ENCODE peak calls at places on chromosomes 12 and 14, in ten cellular contexts. One of them, this sample, is unnamed.

GRCh38 chr14:26773906-26774593 is 176.2 kb upstream of the NOVA1 start:
- DNase-seq in left colon: no peak
- DNase-seq in stimulated activated effector memory CD8-positive, alpha-beta T cell treated with anti-CD3 and anti-CD28 coated beads, Interleukin-12 subunit alpha, Interleukin-12 subunit beta, amount 100 ng/mL, for 72 hours: no peak
- DNase-seq in NCI-H510A: no peak
- DNase-seq in cardiac fibroblast: peak
- DNase-seq in EH: no peak
- DNase-seq in transverse colon: no peak
- DNase-seq in PC-9: no peak
- DNase-seq in EL: no peak
- DNase-seq in NCI-H2171: no peak
- DNase-seq in this sample: no peak

GRCh38 chr12:55037349-55037748 is 17.6 kb downstream of the NEUROD4 start:
- DNase-seq in transverse colon: no peak
- DNase-seq in PC-9: no peak
- DNase-seq in EH: no peak
- DNase-seq in NCI-H510A: no peak
- DNase-seq in cardiac fibroblast: no peak
- DNase-seq in NCI-H2171: no peak
- DNase-seq in stimulated activated effector memory CD8-positive, alpha-beta T cell treated with anti-CD3 and anti-CD28 coated beads, Interleukin-12 subunit alpha, Interleukin-12 subunit beta, amount 100 ng/mL, for 72 hours: no peak
- DNase-seq in left colon: no peak
- DNase-seq in EL: no peak
- DNase-seq in this sample: no peak

GRCh38 chr12:11749943-11750690 is 100.6 kb downstream of the ETV6 start:
- DNase-seq in cardiac fibroblast: no peak
- DNase-seq in EL: no peak
- DNase-seq in left colon: no peak
- DNase-seq in transverse colon: no peak
- DNase-seq in stimulated activated effector memory CD8-positive, alpha-beta T cell treated with anti-CD3 and anti-CD28 coated beads, Interleukin-12 subunit alpha, Interleukin-12 subunit beta, amount 100 ng/mL, for 72 hours: no peak
- DNase-seq in EH: no peak
- DNase-seq in PC-9: no peak
- DNase-seq in NCI-H510A: no peak
- DNase-seq in NCI-H2171: no peak
- DNase-seq in this sample: peak

GRCh38 chr12:66960704-66961690 is 282.1 kb upstream of the GRIP1 start:
- DNase-seq in cardiac fibroblast: no peak
- DNase-seq in EH: no peak
- DNase-seq in left colon: no peak
- DNase-seq in NCI-H510A: no peak
- DNase-seq in transverse colon: no peak
- DNase-seq in NCI-H2171: no peak
- DNase-seq in PC-9: peak
- DNase-seq in stimulated activated effector memory CD8-positive, alpha-beta T cell treated with anti-CD3 and anti-CD28 coated beads, Interleukin-12 subunit alpha, Interleukin-12 subunit beta, amount 100 ng/mL, for 72 hours: no peak
- DNase-seq in EL: no peak
- DNase-seq in this sample: no peak

GRCh38 chr12:3559601-3560294 is 68.7 kb downstream of the PRMT8 start:
- DNase-seq in NCI-H510A: peak
- DNase-seq in EH: no peak
- DNase-seq in EL: no peak
- DNase-seq in transverse colon: no peak
- DNase-seq in stimulated activated effector memory CD8-positive, alpha-beta T cell treated with anti-CD3 and anti-CD28 coated beads, Interleukin-12 subunit alpha, Interleukin-12 subunit beta, amount 100 ng/mL, for 72 hours: no peak
- DNase-seq in NCI-H2171: no peak
- DNase-seq in PC-9: no peak
- DNase-seq in left colon: no peak
- DNase-seq in cardiac fibroblast: no peak
- DNase-seq in this sample: no peak

GRCh38 chr14:101579372-101580080 is 18.2 kb downstream of the DIO3 start:
- DNase-seq in stimulated activated effector memory CD8-positive, alpha-beta T cell treated with anti-CD3 and anti-CD28 coated beads, Interleukin-12 subunit alpha, Interleukin-12 subunit beta, amount 100 ng/mL, for 72 hours: no peak
- DNase-seq in EH: no peak
- DNase-seq in transverse colon: no peak
- DNase-seq in NCI-H510A: no peak
- DNase-seq in cardiac fibroblast: no peak
- DNase-seq in PC-9: no peak
- DNase-seq in EL: no peak
- DNase-seq in left colon: no peak
- DNase-seq in NCI-H2171: no peak
- DNase-seq in this sample: no peak

GRCh38 chr14:104973215-104974145 is 4.7 kb downstream of the AHNAK2 start:
- DNase-seq in PC-9: peak
- DNase-seq in EL: peak
- DNase-seq in cardiac fibroblast: peak
- DNase-seq in NCI-H2171: no peak
- DNase-seq in NCI-H510A: no peak
- DNase-seq in stimulated activated effector memory CD8-positive, alpha-beta T cell treated with anti-CD3 and anti-CD28 coated beads, Interleukin-12 subunit alpha, Interleukin-12 subunit beta, amount 100 ng/mL, for 72 hours: no peak
- DNase-seq in left colon: peak
- DNase-seq in transverse colon: peak
- DNase-seq in EH: peak
- DNase-seq in this sample: no peak

GRCh38 chr12:42716521-42716920 is 127.0 kb upstream of the PRICKLE1 start:
- DNase-seq in NCI-H2171: no peak
- DNase-seq in PC-9: no peak
- DNase-seq in NCI-H510A: no peak
- DNase-seq in left colon: no peak
- DNase-seq in EH: peak
- DNase-seq in stimulated activated effector memory CD8-positive, alpha-beta T cell treated with anti-CD3 and anti-CD28 coated beads, Interleukin-12 subunit alpha, Interleukin-12 subunit beta, amount 100 ng/mL, for 72 hours: no peak
- DNase-seq in cardiac fibroblast: peak
- DNase-seq in EL: peak
- DNase-seq in transverse colon: no peak
- DNase-seq in this sample: no peak

GRCh38 chr12:79420146-79420618 is 270.6 kb downstream of the PAWR start:
- DNase-seq in NCI-H510A: peak
- DNase-seq in EH: peak
- DNase-seq in stimulated activated effector memory CD8-positive, alpha-beta T cell treated with anti-CD3 and anti-CD28 coated beads, Interleukin-12 subunit alpha, Interleukin-12 subunit beta, amount 100 ng/mL, for 72 hours: no peak
- DNase-seq in PC-9: peak
- DNase-seq in transverse colon: no peak
- DNase-seq in NCI-H2171: no peak
- DNase-seq in EL: peak
- DNase-seq in cardiac fibroblast: peak
- DNase-seq in left colon: no peak
- DNase-seq in this sample: peak

GRCh38 chr14:91980157-91980556 is 32.7 kb upstream of the FBLN5 start:
- DNase-seq in stimulated activated effector memory CD8-positive, alpha-beta T cell treated with anti-CD3 and anti-CD28 coated beads, Interleukin-12 subunit alpha, Interleukin-12 subunit beta, amount 100 ng/mL, for 72 hours: no peak
- DNase-seq in cardiac fibroblast: peak
- DNase-seq in EH: peak
- DNase-seq in NCI-H510A: no peak
- DNase-seq in transverse colon: no peak
- DNase-seq in left colon: no peak
- DNase-seq in EL: peak
- DNase-seq in PC-9: no peak
- DNase-seq in NCI-H2171: no peak
- DNase-seq in this sample: no peak

GRCh38 chr12:93174048-93174447 is 203.7 kb upstream of the NUDT4 start:
- DNase-seq in NCI-H510A: no peak
- DNase-seq in cardiac fibroblast: peak
- DNase-seq in transverse colon: no peak
- DNase-seq in PC-9: no peak
- DNase-seq in EH: peak
- DNase-seq in NCI-H2171: no peak
- DNase-seq in EL: peak
- DNase-seq in stimulated activated effector memory CD8-positive, alpha-beta T cell treated with anti-CD3 and anti-CD28 coated beads, Interleukin-12 subunit alpha, Interleukin-12 subunit beta, amount 100 ng/mL, for 72 hours: no peak
- DNase-seq in left colon: no peak
- DNase-seq in this sample: no peak

GRCh38 chr12:88468546-88468945 is 111.7 kb downstream of the KITLG start:
- DNase-seq in EH: peak
- DNase-seq in stimulated activated effector memory CD8-positive, alpha-beta T cell treated with anti-CD3 and anti-CD28 coated beads, Interleukin-12 subunit alpha, Interleukin-12 subunit beta, amount 100 ng/mL, for 72 hours: no peak
- DNase-seq in cardiac fibroblast: peak
- DNase-seq in NCI-H2171: no peak
- DNase-seq in NCI-H510A: no peak
- DNase-seq in transverse colon: no peak
- DNase-seq in left colon: no peak
- DNase-seq in PC-9: no peak
- DNase-seq in EL: no peak
- DNase-seq in this sample: no peak

GRCh38 chr12:98653866-98654493 is 8.9 kb downstream of the APAF1 start:
- DNase-seq in cardiac fibroblast: peak
- DNase-seq in PC-9: no peak
- DNase-seq in NCI-H510A: no peak
- DNase-seq in EH: peak
- DNase-seq in left colon: no peak
- DNase-seq in stimulated activated effector memory CD8-positive, alpha-beta T cell treated with anti-CD3 and anti-CD28 coated beads, Interleukin-12 subunit alpha, Interleukin-12 subunit beta, amount 100 ng/mL, for 72 hours: no peak
- DNase-seq in transverse colon: no peak
- DNase-seq in NCI-H2171: peak
- DNase-seq in EL: peak
- DNase-seq in this sample: peak

GRCh38 chr12:54680374-54680773 is 32.2 kb upstream of the DCD start:
- DNase-seq in EL: peak
- DNase-seq in transverse colon: peak
- DNase-seq in EH: peak
- DNase-seq in left colon: no peak
- DNase-seq in PC-9: peak
- DNase-seq in NCI-H2171: no peak
- DNase-seq in NCI-H510A: no peak
- DNase-seq in cardiac fibroblast: no peak
- DNase-seq in stimulated activated effector memory CD8-positive, alpha-beta T cell treated with anti-CD3 and anti-CD28 coated beads, Interleukin-12 subunit alpha, Interleukin-12 subunit beta, amount 100 ng/mL, for 72 hours: no peak
- DNase-seq in this sample: peak

GRCh38 chr14:84375235-84375634 is 1154.7 kb upstream of the FLRT2 start:
- DNase-seq in stimulated activated effector memory CD8-positive, alpha-beta T cell treated with anti-CD3 and anti-CD28 coated beads, Interleukin-12 subunit alpha, Interleukin-12 subunit beta, amount 100 ng/mL, for 72 hours: no peak
- DNase-seq in cardiac fibroblast: peak
- DNase-seq in EL: peak
- DNase-seq in NCI-H510A: no peak
- DNase-seq in EH: no peak
- DNase-seq in left colon: no peak
- DNase-seq in NCI-H2171: no peak
- DNase-seq in transverse colon: no peak
- DNase-seq in PC-9: no peak
- DNase-seq in this sample: no peak

GRCh38 chr12:96368233-96368632 is 32.0 kb downstream of the CDK17 start:
- DNase-seq in cardiac fibroblast: peak
- DNase-seq in left colon: no peak
- DNase-seq in EL: no peak
- DNase-seq in EH: peak
- DNase-seq in NCI-H2171: no peak
- DNase-seq in transverse colon: no peak
- DNase-seq in PC-9: no peak
- DNase-seq in stimulated activated effector memory CD8-positive, alpha-beta T cell treated with anti-CD3 and anti-CD28 coated beads, Interleukin-12 subunit alpha, Interleukin-12 subunit beta, amount 100 ng/mL, for 72 hours: no peak
- DNase-seq in NCI-H510A: peak
- DNase-seq in this sample: no peak

GRCh38 chr12:110776410-110776809 is 33.7 kb upstream of the PPP1CC start:
- DNase-seq in PC-9: no peak
- DNase-seq in NCI-H2171: no peak
- DNase-seq in transverse colon: peak
- DNase-seq in stimulated activated effector memory CD8-positive, alpha-beta T cell treated with anti-CD3 and anti-CD28 coated beads, Interleukin-12 subunit alpha, Interleukin-12 subunit beta, amount 100 ng/mL, for 72 hours: peak
- DNase-seq in EH: no peak
- DNase-seq in left colon: no peak
- DNase-seq in cardiac fibroblast: no peak
- DNase-seq in NCI-H510A: no peak
- DNase-seq in EL: no peak
- DNase-seq in this sample: peak

GRCh38 chr14:45658226-45658916 is 405.4 kb upstream of the MIS18BP1 start:
- DNase-seq in left colon: no peak
- DNase-seq in NCI-H510A: no peak
- DNase-seq in EH: no peak
- DNase-seq in transverse colon: no peak
- DNase-seq in stimulated activated effector memory CD8-positive, alpha-beta T cell treated with anti-CD3 and anti-CD28 coated beads, Interleukin-12 subunit alpha, Interleukin-12 subunit beta, amount 100 ng/mL, for 72 hours: no peak
- DNase-seq in NCI-H2171: no peak
- DNase-seq in EL: no peak
- DNase-seq in cardiac fibroblast: no peak
- DNase-seq in PC-9: no peak
- DNase-seq in this sample: no peak

GRCh38 chr12:18345021-18345735 is 83.9 kb downstream of the PIK3C2G start:
- DNase-seq in EL: peak
- DNase-seq in EH: peak
- DNase-seq in left colon: no peak
- DNase-seq in cardiac fibroblast: peak
- DNase-seq in transverse colon: no peak
- DNase-seq in NCI-H510A: no peak
- DNase-seq in NCI-H2171: no peak
- DNase-seq in stimulated activated effector memory CD8-positive, alpha-beta T cell treated with anti-CD3 and anti-CD28 coated beads, Interleukin-12 subunit alpha, Interleukin-12 subunit beta, amount 100 ng/mL, for 72 hours: no peak
- DNase-seq in PC-9: no peak
- DNase-seq in this sample: peak

GRCh38 chr14:102525213-102526143 is 15.9 kb upstream of the ANKRD9 start:
- DNase-seq in left colon: no peak
- DNase-seq in NCI-H510A: no peak
- DNase-seq in PC-9: peak
- DNase-seq in stimulated activated effector memory CD8-positive, alpha-beta T cell treated with anti-CD3 and anti-CD28 coated beads, Interleukin-12 subunit alpha, Interleukin-12 subunit beta, amount 100 ng/mL, for 72 hours: no peak
- DNase-seq in cardiac fibroblast: peak
- DNase-seq in NCI-H2171: peak
- DNase-seq in transverse colon: peak
- DNase-seq in EH: peak
- DNase-seq in EL: peak
- DNase-seq in this sample: peak

GRCh38 chr12:18990866-18991265 is 138.7 kb upstream of the PLEKHA5 start:
- DNase-seq in NCI-H510A: no peak
- DNase-seq in PC-9: no peak
- DNase-seq in cardiac fibroblast: no peak
- DNase-seq in stimulated activated effector memory CD8-positive, alpha-beta T cell treated with anti-CD3 and anti-CD28 coated beads, Interleukin-12 subunit alpha, Interleukin-12 subunit beta, amount 100 ng/mL, for 72 hours: no peak
- DNase-seq in left colon: no peak
- DNase-seq in transverse colon: no peak
- DNase-seq in EL: no peak
- DNase-seq in EH: no peak
- DNase-seq in NCI-H2171: no peak
- DNase-seq in this sample: no peak

GRCh38 chr12:57554897-57555296 is 5.1 kb downstream of the KIF5A start:
- DNase-seq in EH: no peak
- DNase-seq in cardiac fibroblast: no peak
- DNase-seq in PC-9: no peak
- DNase-seq in NCI-H2171: no peak
- DNase-seq in transverse colon: no peak
- DNase-seq in EL: no peak
- DNase-seq in NCI-H510A: no peak
- DNase-seq in stimulated activated effector memory CD8-positive, alpha-beta T cell treated with anti-CD3 and anti-CD28 coated beads, Interleukin-12 subunit alpha, Interleukin-12 subunit beta, amount 100 ng/mL, for 72 hours: no peak
- DNase-seq in left colon: no peak
- DNase-seq in this sample: no peak

GRCh38 chr12:570237-570925 is 92.9 kb downstream of the NINJ2 start:
- DNase-seq in stimulated activated effector memory CD8-positive, alpha-beta T cell treated with anti-CD3 and anti-CD28 coated beads, Interleukin-12 subunit alpha, Interleukin-12 subunit beta, amount 100 ng/mL, for 72 hours: no peak
- DNase-seq in left colon: peak
- DNase-seq in EH: peak
- DNase-seq in EL: peak
- DNase-seq in PC-9: peak
- DNase-seq in NCI-H2171: no peak
- DNase-seq in cardiac fibroblast: peak
- DNase-seq in transverse colon: peak
- DNase-seq in NCI-H510A: no peak
- DNase-seq in this sample: no peak

GRCh38 chr12:114092981-114093380 is 126.9 kb upstream of the RBM19 start:
- DNase-seq in EH: peak
- DNase-seq in stimulated activated effector memory CD8-positive, alpha-beta T cell treated with anti-CD3 and anti-CD28 coated beads, Interleukin-12 subunit alpha, Interleukin-12 subunit beta, amount 100 ng/mL, for 72 hours: no peak
- DNase-seq in NCI-H2171: no peak
- DNase-seq in NCI-H510A: no peak
- DNase-seq in left colon: no peak
- DNase-seq in transverse colon: no peak
- DNase-seq in cardiac fibroblast: no peak
- DNase-seq in EL: no peak
- DNase-seq in PC-9: no peak
- DNase-seq in this sample: no peak

GRCh38 chr14:57136669-57137068 is 132.0 kb downstream of the EXOC5 start:
- DNase-seq in NCI-H2171: peak
- DNase-seq in EH: no peak
- DNase-seq in left colon: no peak
- DNase-seq in cardiac fibroblast: peak
- DNase-seq in PC-9: no peak
- DNase-seq in EL: no peak
- DNase-seq in transverse colon: no peak
- DNase-seq in stimulated activated effector memory CD8-positive, alpha-beta T cell treated with anti-CD3 and anti-CD28 coated beads, Interleukin-12 subunit alpha, Interleukin-12 subunit beta, amount 100 ng/mL, for 72 hours: no peak
- DNase-seq in NCI-H510A: no peak
- DNase-seq in this sample: no peak

GRCh38 chr12:97017213-97017612 is 110.2 kb downstream of the NEDD1 start:
- DNase-seq in stimulated activated effector memory CD8-positive, alpha-beta T cell treated with anti-CD3 and anti-CD28 coated beads, Interleukin-12 subunit alpha, Interleukin-12 subunit beta, amount 100 ng/mL, for 72 hours: no peak
- DNase-seq in EH: no peak
- DNase-seq in EL: no peak
- DNase-seq in transverse colon: no peak
- DNase-seq in NCI-H2171: no peak
- DNase-seq in PC-9: no peak
- DNase-seq in cardiac fibroblast: no peak
- DNase-seq in left colon: no peak
- DNase-seq in NCI-H510A: no peak
- DNase-seq in this sample: no peak

GRCh38 chr12:26121841-26122680 is 2.8 kb downstream of the BHLHE41 start:
- DNase-seq in PC-9: peak
- DNase-seq in EH: peak
- DNase-seq in EL: peak
- DNase-seq in left colon: no peak
- DNase-seq in cardiac fibroblast: peak
- DNase-seq in NCI-H2171: no peak
- DNase-seq in transverse colon: no peak
- DNase-seq in NCI-H510A: peak
- DNase-seq in stimulated activated effector memory CD8-positive, alpha-beta T cell treated with anti-CD3 and anti-CD28 coated beads, Interleukin-12 subunit alpha, Interleukin-12 subunit beta, amount 100 ng/mL, for 72 hours: no peak
- DNase-seq in this sample: peak

GRCh38 chr14:24263848-24264247 is 871 bp upstream of the TGM1 start:
- DNase-seq in left colon: no peak
- DNase-seq in EL: no peak
- DNase-seq in transverse colon: no peak
- DNase-seq in EH: no peak
- DNase-seq in PC-9: peak
- DNase-seq in cardiac fibroblast: no peak
- DNase-seq in NCI-H2171: no peak
- DNase-seq in NCI-H510A: no peak
- DNase-seq in stimulated activated effector memory CD8-positive, alpha-beta T cell treated with anti-CD3 and anti-CD28 coated beads, Interleukin-12 subunit alpha, Interleukin-12 subunit beta, amount 100 ng/mL, for 72 hours: no peak
- DNase-seq in this sample: no peak